ENCODE peak calls at places on chromosomes 16 and 17, in eight cellular contexts. K is GM13977; D is putamen; U is ovary; M is activated naive CD4-positive, alpha-beta T cell; S is NCI-H1694 treated with DMSO at 0.1 percent for 48 hours; G is lung; P is coronary artery. Y is an unnamed sample.

GRCh38 chr16:70754874-70755600 is 45.9 kb downstream of the VAC14 start:
- DNase-seq in K (no peak), P (no peak), G (no peak), U (no peak), M (no peak), S (no peak), D (no peak), Y (no peak)

GRCh38 chr16:7345423-7345822 is 12.8 kb downstream of the RBFOX1 start:
- DNase-seq in D (no peak), M (no peak), K (no peak), G (no peak), S (peak), U (no peak), P (no peak), Y (no peak)

GRCh38 chr17:31820691-31821435 is 38.2 kb downstream of the COPRS start:
- DNase-seq in G (no peak), K (no peak), P (no peak), M (no peak), D (no peak), S (no peak), U (no peak), Y (no peak)

GRCh38 chr17:79746955-79747507 is 16.3 kb downstream of the ENPP7 start:
- DNase-seq in M (no peak), U (no peak), P (no peak), S (no peak), K (no peak), G (no peak), D (peak), Y (no peak)

GRCh38 chr16:583470-583814 is 6.4 kb upstream of the RAB40C start:
- DNase-seq in S (peak), M (no peak), K (no peak), G (no peak), D (no peak), P (no peak), U (peak), Y (no peak)

GRCh38 chr17:50657627-50658026 is 22.9 kb downstream of the ABCC3 start:
- DNase-seq in G (no peak), P (no peak), D (no peak), M (no peak), S (no peak), U (no peak), K (no peak), Y (no peak)

GRCh38 chr16:52561910-52562741 is 15.2 kb upstream of the TOX3 start:
- DNase-seq in K (no peak), S (no peak), M (no peak), G (peak), D (no peak), U (no peak), P (no peak), Y (no peak)

GRCh38 chr16:80775450-80775849 is 28.9 kb downstream of the CDYL2 start:
- DNase-seq in P (no peak), K (no peak), M (no peak), S (no peak), U (no peak), D (no peak), G (no peak), Y (no peak)

GRCh38 chr17:4908711-4909496 is 6.0 kb upstream of the CHRNE start:
- DNase-seq in P (peak), S (peak), K (peak), U (peak), M (peak), D (peak), G (peak), Y (no peak)

GRCh38 chr16:75244225-75244792 is 7.1 kb downstream of the BCAR1 start:
- DNase-seq in S (no peak), M (no peak), P (no peak), G (peak), U (peak), D (no peak), K (no peak), Y (no peak)

GRCh38 chr16:21164521-21165168 is 6.2 kb downstream of the LDAF1 start:
- DNase-seq in U (no peak), K (no peak), P (no peak), S (no peak), D (peak), G (no peak), M (no peak), Y (no peak)

GRCh38 chr17:46962374-46962790 is 16.7 kb downstream of the RPRML start:
- DNase-seq in U (no peak), G (no peak), M (no peak), D (no peak), P (no peak), K (no peak), S (no peak), Y (no peak)

GRCh38 chr17:79045830-79046500 is 22.0 kb downstream of the C1QTNF1 start:
- DNase-seq in S (peak), U (peak), K (peak), G (peak), D (peak), M (peak), P (no peak), Y (no peak)

GRCh38 chr17:4006745-4007211 is 42.5 kb upstream of the ATP2A3 start:
- DNase-seq in K (no peak), P (no peak), U (no peak), S (no peak), G (peak), M (no peak), D (no peak), Y (no peak)

GRCh38 chr17:38874505-38875419 is 4.9 kb downstream of the LASP1 start:
- DNase-seq in K (no peak), P (no peak), G (no peak), S (no peak), M (no peak), D (no peak), U (no peak), Y (no peak)

GRCh38 chr17:1736348-1737281 is 6.1 kb upstream of the SERPINF2 start:
- DNase-seq in U (peak), M (no peak), D (peak), G (no peak), P (no peak), S (peak), K (peak), Y (no peak)

GRCh38 chr16:4681471-4682083 is 11.8 kb upstream of the NUDT16L1 start:
- DNase-seq in G (no peak), U (peak), D (no peak), M (no peak), S (no peak), P (no peak), K (no peak), Y (no peak)

GRCh38 chr17:77382356-77382911 is 241.7 kb downstream of the SEC14L1 start:
- DNase-seq in K (peak), S (no peak), G (no peak), M (peak), P (no peak), U (peak), D (no peak), Y (no peak)

GRCh38 chr17:80937501-80938356 is 53.9 kb upstream of the CHMP6 start:
- DNase-seq in M (no peak), P (no peak), D (no peak), S (no peak), U (no peak), K (no peak), G (no peak), Y (no peak)

GRCh38 chr16:87457724-87458423 is 35.0 kb downstream of the ZCCHC14 start:
- DNase-seq in D (no peak), K (peak), G (no peak), S (no peak), U (no peak), P (no peak), M (no peak), Y (no peak)

GRCh38 chr16:4833584-4833983 is 13.5 kb downstream of the GLYR1 start:
- DNase-seq in U (no peak), D (no peak), P (no peak), M (no peak), K (no peak), G (no peak), S (no peak), Y (no peak)

GRCh38 chr16:72400257-72401078 is 228.5 kb upstream of the PMFBP1 start:
- DNase-seq in K (peak), P (no peak), G (no peak), M (no peak), S (peak), D (peak), U (no peak), Y (no peak)

GRCh38 chr16:47577029-47577428 is 115.9 kb downstream of the PHKB start:
- DNase-seq in K (no peak), D (no peak), G (no peak), U (no peak), M (no peak), S (no peak), P (no peak), Y (no peak)

Y was measured in vagina.